ENCODE peak calls at places on chromosomes 5 and 9, in eight cellular contexts. Q is foreskin fibroblast; P is BE2C; Z is activated B cell treated with CpG ODN at 0.5 μM for 24 hours; J is IMR-90; B is Caco-2; U is HFFc6; H is CD8-positive, alpha-beta T cell. Y is an unnamed sample.

GRCh38 chr5:115600771-115601170 is 1.5 kb downstream of the TICAM2 start:
- DNase-seq in Q (no peak), P (no peak), Z (no peak), J (peak), B (no peak), U (peak), H (no peak), Y (no peak)

GRCh38 chr5:134028496-134028895 is 23.7 kb upstream of the VDAC1 start:
- DNase-seq in Q (no peak), P (no peak), Z (no peak), J (no peak), B (no peak), U (no peak), H (no peak), Y (no peak)

GRCh38 chr9:132670816-132671371 is 630 bp downstream of the GTF3C4 start:
- DNase-seq in Q (peak), P (peak), Z (peak), J (peak), B (peak), U (peak), H (peak), Y (peak)

GRCh38 chr5:123181394-123181801 is 92.4 kb downstream of the PRDM6 start:
- DNase-seq in Q (no peak), P (no peak), Z (no peak), J (peak), B (no peak), U (no peak), H (no peak), Y (no peak)

GRCh38 chr5:60024104-60024503 is 130.6 kb upstream of the PDE4D start:
- DNase-seq in Q (no peak), P (no peak), Z (no peak), J (no peak), B (no peak), U (no peak), H (no peak), Y (no peak)

GRCh38 chr9:136010615-136011341 is 49.6 kb upstream of the UBAC1 start:
- DNase-seq in Q (no peak), P (peak), Z (no peak), J (no peak), B (no peak), U (no peak), H (no peak), Y (no peak)

GRCh38 chr9:126412945-126413344 is 86.3 kb downstream of the MVB12B start:
- DNase-seq in Q (peak), P (no peak), Z (no peak), J (no peak), B (no peak), U (no peak), H (no peak), Y (no peak)

GRCh38 chr9:92158097-92158601 is 42.9 kb upstream of the SPTLC1 start:
- DNase-seq in Q (no peak), P (no peak), Z (no peak), J (no peak), B (no peak), U (no peak), H (no peak), Y (no peak)

GRCh38 chr9:21160178-21160577 is 6.3 kb downstream of the IFNA21 start:
- DNase-seq in Q (no peak), P (no peak), Z (no peak), J (no peak), B (no peak), U (no peak), H (peak), Y (no peak)

GRCh38 chr5:120615967-120616645 is 152.0 kb downstream of the PRR16 start:
- DNase-seq in Q (peak), P (no peak), Z (no peak), J (peak), B (no peak), U (peak), H (no peak), Y (no peak)

GRCh38 chr5:141567513-141568117 is 51.2 kb downstream of the DIAPH1 start:
- DNase-seq in Q (no peak), P (no peak), Z (no peak), J (peak), B (no peak), U (peak), H (no peak), Y (no peak)

GRCh38 chr9:127384016-127384730 is 12.8 kb upstream of the SLC2A8 start:
- DNase-seq in Q (no peak), P (no peak), Z (no peak), J (no peak), B (no peak), U (no peak), H (no peak), Y (no peak)

GRCh38 chr5:40486437-40487270 is 193.1 kb upstream of the PTGER4 start:
- DNase-seq in Q (no peak), P (no peak), Z (no peak), J (peak), B (no peak), U (no peak), H (peak), Y (peak)

GRCh38 chr5:135246923-135247795 is 151.9 kb downstream of the MACROH2A1 start:
- DNase-seq in Q (peak), P (peak), Z (no peak), J (peak), B (no peak), U (peak), H (no peak), Y (peak)

GRCh38 chr5:101288633-101289032 is 385.6 kb upstream of the ST8SIA4 start:
- DNase-seq in Q (no peak), P (no peak), Z (no peak), J (no peak), B (no peak), U (no peak), H (no peak), Y (no peak)

GRCh38 chr9:126411225-126411947 is 84.8 kb downstream of the MVB12B start:
- DNase-seq in Q (no peak), P (no peak), Z (no peak), J (no peak), B (no peak), U (no peak), H (no peak), Y (no peak)

GRCh38 chr5:36066540-36067210 is at the start of gene UGT3A2:
- DNase-seq in Q (no peak), P (peak), Z (no peak), J (no peak), B (no peak), U (no peak), H (no peak), Y (no peak)

GRCh38 chr5:37628876-37629275 is 211.0 kb downstream of the GDNF start:
- DNase-seq in Q (no peak), P (no peak), Z (no peak), J (no peak), B (no peak), U (no peak), H (no peak), Y (no peak)

GRCh38 chr5:73280821-73281746 is 108.1 kb downstream of the TMEM174 start:
- DNase-seq in Q (no peak), P (peak), Z (no peak), J (peak), B (no peak), U (no peak), H (no peak), Y (peak)

GRCh38 chr5:21817668-21818419 is 1035.3 kb downstream of the CDH12 start:
- DNase-seq in Q (no peak), P (no peak), Z (no peak), J (peak), B (no peak), U (no peak), H (no peak), Y (no peak)

GRCh38 chr5:7904170-7904569 is 35.2 kb downstream of the MTRR start:
- DNase-seq in Q (peak), P (no peak), Z (no peak), J (peak), B (no peak), U (peak), H (no peak), Y (no peak)

GRCh38 chr9:110912701-110913291 is 125.5 kb downstream of the LPAR1 start:
- DNase-seq in Q (no peak), P (no peak), Z (no peak), J (peak), B (no peak), U (peak), H (no peak), Y (no peak)

GRCh38 chr9:14309403-14309802 is 4.5 kb downstream of the NFIB start:
- DNase-seq in Q (no peak), P (peak), Z (no peak), J (peak), B (no peak), U (no peak), H (no peak), Y (peak)

GRCh38 chr5:14105717-14106435 is 37.3 kb upstream of the TRIO start:
- DNase-seq in Q (peak), P (no peak), Z (no peak), J (peak), B (no peak), U (peak), H (no peak), Y (peak)

GRCh38 chr5:30380228-30380627 is 813.3 kb upstream of the CDH6 start:
- DNase-seq in Q (no peak), P (no peak), Z (no peak), J (no peak), B (no peak), U (no peak), H (no peak), Y (no peak)

GRCh38 chr5:149962601-149963300 is 2.2 kb downstream of the SLC26A2 start:
- DNase-seq in Q (no peak), P (no peak), Z (no peak), J (no peak), B (no peak), U (no peak), H (no peak), Y (no peak)

GRCh38 chr5:149960272-149961185 is at the start of gene SLC26A2:
- DNase-seq in Q (peak), P (peak), Z (peak), J (peak), B (peak), U (peak), H (peak), Y (peak)

GRCh38 chr5:149961186-149961685 is 678 bp downstream of the SLC26A2 start:
- DNase-seq in Q (no peak), P (no peak), Z (no peak), J (no peak), B (no peak), U (no peak), H (no peak), Y (no peak)

GRCh38 chr5:149963722-149964121 is 3.2 kb downstream of the SLC26A2 start:
- DNase-seq in Q (no peak), P (no peak), Z (no peak), J (no peak), B (no peak), U (no peak), H (no peak), Y (no peak)

DNA sequence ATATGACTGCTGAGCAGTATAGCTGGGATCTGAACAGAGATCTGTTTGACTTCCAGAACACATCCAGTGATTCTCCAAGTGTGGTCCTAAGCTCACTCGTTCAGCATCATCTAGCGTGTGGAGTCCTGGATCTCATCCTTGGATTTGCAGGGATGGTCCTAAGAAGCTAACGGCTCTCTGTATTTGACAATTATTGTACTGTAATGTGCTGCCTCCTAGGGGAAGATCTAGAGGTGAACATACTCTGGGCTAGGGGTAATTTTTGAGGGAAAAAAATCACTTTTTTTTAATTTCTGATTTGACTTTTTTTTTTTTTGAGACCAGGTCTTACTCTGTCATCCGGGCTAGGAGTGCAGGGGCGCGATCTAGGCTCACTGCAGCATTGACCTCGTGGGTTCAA is 1.5 kb downstream of the SLC26A2 start:
- DNase-seq in Q (peak), P (peak), Z (no peak), J (peak), B (peak), U (peak), H (no peak), Y (no peak)
- TF ChIP-seq CTCF in Q (peak), P (peak), Z (no peak), J (peak), B (peak), U (peak), H (peak), Y (peak)

GRCh38 chr9:122930933-122931850 is at the start of gene ZBTB26:
- DNase-seq in Q (peak), P (peak), Z (peak), J (peak), B (peak), U (peak), H (peak), Y (peak)
- TF ChIP-seq CTCF in Q (no peak), P (no peak), Z (no peak), J (no peak), B (no peak), U (peak), H (no peak), Y (no peak)

GRCh38 chr5:179343902-179344300 is 1.4 kb downstream of the ADAMTS2 start:
- DNase-seq in Q (peak), P (peak), Z (no peak), J (peak), B (no peak), U (peak), H (no peak), Y (no peak)
- TF ChIP-seq CTCF in Q (peak), P (peak), Z (no peak), J (peak), B (no peak), U (peak), H (no peak), Y (no peak)

GRCh38 chr9:83219154-83219923 is 156.4 kb upstream of the RASEF start:
- DNase-seq in Q (peak), P (peak), Z (no peak), J (peak), B (peak), U (peak), H (no peak), Y (peak)
- TF ChIP-seq CTCF in Q (peak), P (peak), Z (no peak), J (peak), B (no peak), U (peak), H (no peak), Y (peak)

DNA sequence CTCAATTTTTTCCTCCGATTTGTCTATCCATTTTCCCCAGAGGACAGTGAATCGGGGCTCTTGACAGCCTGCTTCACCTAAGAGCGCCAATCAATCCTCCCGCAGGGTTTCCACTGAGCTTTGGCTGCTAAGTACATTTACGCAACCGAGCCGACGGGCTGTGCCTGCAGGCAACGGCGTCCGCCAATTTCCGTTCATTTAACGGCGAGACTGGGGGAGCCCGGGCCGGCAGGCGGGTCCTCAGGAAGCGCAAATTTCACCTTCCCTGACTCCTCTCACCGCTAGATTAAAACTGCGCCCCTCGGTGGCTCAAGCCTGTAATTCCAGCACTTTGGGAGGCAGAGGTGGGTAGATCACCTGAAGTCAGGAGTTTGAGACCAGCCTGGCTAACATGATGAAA is 2.7 kb upstream of the NXNL2 start:
- DNase-seq in Q (no peak), P (peak), Z (no peak), J (peak), B (no peak), U (no peak), H (no peak), Y (no peak)
- TF ChIP-seq CTCF in Q (no peak), P (peak), Z (no peak), J (peak), B (no peak), U (peak), H (no peak), Y (no peak)